ENCODE peak calls at places on chromosome 2, in six cellular contexts. One of them, this sample, is unnamed.

GRCh38 chr2:229193281-229193680 is 77.8 kb downstream of the PID1 start:
- DNase-seq in ascending aorta: no peak
- DNase-seq in effector memory CD4-positive, alpha-beta T cell: no peak
- DNase-seq in PC-3: no peak
- DNase-seq in cardiac fibroblast: peak; percentile 45
- DNase-seq in left colon: no peak
- DNase-seq in this sample: no peak

GRCh38 chr2:218893349-218894167 is 12.9 kb downstream of the WNT10A start:
- DNase-seq in ascending aorta: no peak
- DNase-seq in effector memory CD4-positive, alpha-beta T cell: no peak
- DNase-seq in PC-3: no peak
- DNase-seq in cardiac fibroblast: no peak
- DNase-seq in left colon: no peak
- DNase-seq in this sample: no peak

GRCh38 chr2:233464531-233465240 is 101.9 kb downstream of the USP40 start:
- DNase-seq in ascending aorta: no peak
- DNase-seq in effector memory CD4-positive, alpha-beta T cell: no peak
- DNase-seq in PC-3: no peak
- DNase-seq in cardiac fibroblast: no peak
- DNase-seq in left colon: no peak
- DNase-seq in this sample: no peak

GRCh38 chr2:60958361-60958760 is 59.2 kb upstream of the PEX13 start:
- DNase-seq in ascending aorta: no peak
- DNase-seq in effector memory CD4-positive, alpha-beta T cell: no peak
- DNase-seq in PC-3: no peak
- DNase-seq in cardiac fibroblast: peak; percentile 28
- DNase-seq in left colon: no peak
- DNase-seq in this sample: no peak

GRCh38 chr2:213150315-213150951 is 979 bp downstream of the IKZF2 start:
- DNase-seq in ascending aorta: no peak
- DNase-seq in effector memory CD4-positive, alpha-beta T cell: no peak
- DNase-seq in PC-3: peak; percentile 81
- DNase-seq in cardiac fibroblast: peak; percentile 45
- DNase-seq in left colon: peak; percentile 28
- DNase-seq in this sample: no peak

GRCh38 chr2:207165121-207166038 is at the start of gene KLF7:
- DNase-seq in ascending aorta: no peak
- DNase-seq in effector memory CD4-positive, alpha-beta T cell: peak; percentile 4
- DNase-seq in PC-3: peak; percentile 55
- DNase-seq in cardiac fibroblast: peak; percentile 60
- DNase-seq in left colon: peak; percentile 43
- DNase-seq in this sample: peak; percentile 14

GRCh38 chr2:45652090-45653050 is 895 bp downstream of the PRKCE start:
- DNase-seq in ascending aorta: peak; percentile 15
- DNase-seq in effector memory CD4-positive, alpha-beta T cell: no peak
- DNase-seq in PC-3: peak; percentile 36
- DNase-seq in cardiac fibroblast: peak; percentile 55
- DNase-seq in left colon: peak; percentile 51
- DNase-seq in this sample: no peak

GRCh38 chr2:74867841-74868658 is 34.1 kb downstream of the HK2 start:
- DNase-seq in ascending aorta: no peak
- DNase-seq in effector memory CD4-positive, alpha-beta T cell: no peak
- DNase-seq in PC-3: peak; percentile 60
- DNase-seq in cardiac fibroblast: no peak
- DNase-seq in left colon: no peak
- DNase-seq in this sample: no peak

GRCh38 chr2:36655456-36655855 is 41.1 kb upstream of the VIT start:
- DNase-seq in ascending aorta: no peak
- DNase-seq in effector memory CD4-positive, alpha-beta T cell: no peak
- DNase-seq in PC-3: no peak
- DNase-seq in cardiac fibroblast: peak; percentile 98
- DNase-seq in left colon: no peak
- DNase-seq in this sample: no peak

GRCh38 chr2:120108049-120108448 is 95.2 kb downstream of the EPB41L5 start:
- DNase-seq in ascending aorta: no peak
- DNase-seq in effector memory CD4-positive, alpha-beta T cell: no peak
- DNase-seq in PC-3: peak; percentile 93
- DNase-seq in cardiac fibroblast: peak; percentile 88
- DNase-seq in left colon: peak; percentile 14
- DNase-seq in this sample: no peak